ENCODE peak calls at places on chromosome 17, in eight cellular contexts. M is adipocyte, Q is cardiac muscle cell, X is transverse colon, O is heart left ventricle, R is DND-41, Z is OCI-LY7, H is neural progenitor cell. G is an unnamed sample.

GRCh38 chr17:50181601-50182345 is 16.0 kb downstream of the SGCA start:
- DNase-seq in M (peak; percentile 68), Q (no peak), X (no peak), O (no peak), R (no peak), Z (no peak), H (no peak), G (no peak)

GRCh38 chr17:79047291-79047920 is 23.4 kb downstream of the C1QTNF1 start:
- DNase-seq in M (no peak), Q (no peak), X (no peak), O (no peak), R (no peak), Z (no peak), H (no peak), G (no peak)

GRCh38 chr17:74190154-74190553 is 13.3 kb upstream of the RPL38 start:
- DNase-seq in M (peak; percentile 48), Q (no peak), X (no peak), O (no peak), R (no peak), Z (peak; percentile 68), H (peak; percentile 53), G (peak; percentile 52)

GRCh38 chr17:50267074-50267841 is 7.0 kb upstream of the TMEM92 start:
- DNase-seq in M (peak; percentile 65), Q (no peak), X (peak; percentile 4), O (no peak), R (no peak), Z (no peak), H (no peak), G (peak; percentile 59)

GRCh38 chr17:21199311-21199710 is 14.7 kb downstream of the TMEM11 start:
- DNase-seq in M (peak; percentile 42), Q (no peak), X (no peak), O (no peak), R (no peak), Z (no peak), H (peak; percentile 23), G (peak; percentile 69)

GRCh38 chr17:30375661-30376060 is 3.1 kb upstream of the CPD start:
- DNase-seq in M (peak; percentile 13), Q (no peak), X (no peak), O (no peak), R (no peak), Z (no peak), H (no peak), G (no peak)

GRCh38 chr17:77208217-77208808 is 67.5 kb downstream of the SEC14L1 start:
- DNase-seq in M (peak; percentile 84), Q (peak; percentile 92), X (no peak), O (peak; percentile 56), R (no peak), Z (no peak), H (peak; percentile 45), G (peak; percentile 68)

GRCh38 chr17:76940738-76941350 is 72.6 kb downstream of the MGAT5B start:
- DNase-seq in M (no peak), Q (no peak), X (no peak), O (no peak), R (no peak), Z (peak; percentile 58), H (peak; percentile 34), G (peak; percentile 97)

GRCh38 chr17:2050871-2051387 is 4.0 kb upstream of the HIC1 start:
- DNase-seq in M (peak; percentile 51), Q (peak; percentile 57), X (peak; percentile 37), O (peak; percentile 59), R (no peak), Z (no peak), H (peak; percentile 82), G (peak; percentile 77)

GRCh38 chr17:2053380-2054261 is 1.3 kb upstream of the HIC1 start:
- DNase-seq in M (peak; percentile 88), Q (peak; percentile 78), X (peak; percentile 77), O (peak; percentile 88), R (peak; percentile 65), Z (peak; percentile 77), H (peak; percentile 81), G (peak; percentile 95)

GRCh38 chr17:2050246-2050866 is 4.5 kb upstream of the HIC1 start:
- DNase-seq in M (peak; percentile 86), Q (peak; percentile 83), X (peak; percentile 68), O (peak; percentile 76), R (peak; percentile 77), Z (peak; percentile 37), H (peak; percentile 88), G (peak; percentile 92)

GRCh38 chr17:2049333-2050245 is 5.3 kb upstream of the HIC1 start:
- DNase-seq in M (peak; percentile 94), Q (peak; percentile 93), X (peak; percentile 90), O (peak; percentile 90), R (peak; percentile 90), Z (peak; percentile 46), H (peak; percentile 95), G (peak; percentile 95)

DNA sequence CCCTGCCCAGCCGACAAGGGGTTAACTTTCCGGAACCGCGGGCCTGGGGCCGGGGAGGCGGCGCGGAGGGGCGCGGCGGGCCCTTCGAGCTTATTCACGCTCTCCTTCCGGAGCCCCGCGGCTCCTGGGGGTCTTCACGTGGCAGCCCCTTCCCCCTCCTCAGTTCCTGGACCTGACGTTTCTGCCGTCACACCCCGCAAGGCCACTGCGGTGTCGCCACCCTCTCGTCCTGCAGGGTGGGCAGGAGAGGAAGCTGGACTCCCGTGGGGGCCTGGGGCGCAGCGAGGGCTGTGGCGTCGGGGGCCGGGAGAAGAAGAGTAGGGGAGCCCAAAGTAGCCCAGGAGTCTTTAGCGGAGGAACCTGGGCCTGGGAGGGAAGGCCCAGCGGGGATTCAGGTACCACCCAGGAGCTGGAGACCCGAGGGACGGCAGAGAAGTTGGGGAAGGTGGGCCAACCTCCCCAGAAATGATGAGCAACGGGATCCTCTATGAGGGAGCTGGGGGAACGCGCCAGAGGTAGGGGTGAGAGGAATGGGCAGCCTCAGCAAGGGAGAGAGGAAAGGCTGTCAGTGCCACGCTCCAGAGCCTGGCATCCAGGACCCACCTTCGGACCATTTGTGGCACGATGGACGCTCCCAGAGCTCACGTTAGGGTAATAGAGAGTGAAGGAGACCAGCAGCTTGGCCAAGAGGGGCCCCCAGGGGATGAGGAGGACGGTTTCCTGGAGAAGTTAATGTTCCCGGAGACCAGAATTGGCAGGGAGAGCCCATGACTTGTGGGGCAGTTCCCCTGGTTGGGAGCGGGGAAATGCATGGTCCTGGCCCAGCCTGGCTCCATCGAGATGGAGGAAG is 3.3 kb upstream of the HIC1 start:
- DNase-seq in M (no peak), Q (no peak), X (no peak), O (no peak), R (no peak), Z (no peak), H (no peak), G (peak; percentile 64)
- H3K4me3 ChIP-seq in M (no peak overlapping the region), Q (peak overlapping the region; percentile 75), X (peak overlapping the region; percentile 81), O (peak overlapping the region; percentile 90), R (no peak overlapping the region), Z (no peak overlapping the region), H (peak overlapping the region; percentile 56), G (no peak overlapping the region)

GRCh38 chr17:17832040-17832363 is 4.8 kb downstream of the SREBF1 start:
- DNase-seq in M (no peak), Q (peak; percentile 51), X (no peak), O (no peak), R (no peak), Z (no peak), H (no peak), G (no peak)

GRCh38 chr17:17830269-17830567 is 6.6 kb downstream of the SREBF1 start:
- DNase-seq in M (no peak), Q (no peak), X (no peak), O (no peak), R (no peak), Z (no peak), H (no peak), G (no peak)

GRCh38 chr17:17831208-17832039 is 5.4 kb downstream of the SREBF1 start:
- DNase-seq in M (no peak), Q (no peak), X (no peak), O (no peak), R (no peak), Z (no peak), H (no peak), G (no peak)

GRCh38 chr17:17827826-17828621 is 8.8 kb downstream of the SREBF1 start:
- DNase-seq in M (no peak), Q (no peak), X (no peak), O (no peak), R (no peak), Z (no peak), H (no peak), G (no peak)

DNA sequence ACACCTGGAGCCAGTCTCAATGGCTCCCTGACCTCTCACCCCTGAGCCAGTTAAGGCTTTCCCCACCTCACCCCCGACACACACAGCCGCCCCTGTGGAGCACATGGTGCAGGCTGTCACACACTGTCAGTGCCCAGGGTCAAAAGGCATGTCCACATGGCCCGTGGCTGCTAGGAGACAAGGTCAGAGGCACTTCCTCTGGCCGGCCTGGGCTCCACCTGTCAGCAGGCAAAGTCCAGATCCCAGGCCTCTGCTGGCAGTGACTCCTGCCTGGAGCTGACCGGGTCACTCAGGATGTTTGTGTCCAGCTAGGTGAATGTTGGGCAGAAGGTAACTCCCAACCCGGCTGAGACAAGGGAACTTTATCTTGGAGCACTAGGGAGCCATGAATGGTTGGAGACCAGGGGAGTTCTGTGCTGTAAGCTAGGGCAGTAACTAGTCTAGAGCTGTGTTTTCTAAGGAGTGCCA is 6.0 kb downstream of the SREBF1 start:
- DNase-seq in M (no peak), Q (peak; percentile 84), X (peak; percentile 66), O (no peak), R (no peak), Z (no peak), H (no peak), G (no peak)
- H3K4me1 ChIP-seq in M (peaks cover 38% of the 10 kb centered on the region), Q (peaks cover 29% of the 10 kb centered on the region), X (peaks cover 60% of the 10 kb centered on the region), O (peaks cover 59% of the 10 kb centered on the region), R (peaks cover 29% of the 10 kb centered on the region), Z (peaks cover 75% of the 10 kb centered on the region), H (peaks cover 6% of the 10 kb centered on the region), G (peaks cover 3% of the 10 kb centered on the region)

GRCh38 chr17:75249564-75249963 is 11.8 kb downstream of the GGA3 start:
- DNase-seq in M (no peak), Q (no peak), X (no peak), O (no peak), R (no peak), Z (no peak), H (no peak), G (no peak)
- H3K4me3 ChIP-seq in M (peak overlapping the region; percentile 75), Q (no peak overlapping the region), X (peak overlapping the region; percentile 23), O (no peak overlapping the region), R (no peak overlapping the region), Z (no peak overlapping the region), H (no peak overlapping the region), G (no peak overlapping the region)

GRCh38 chr17:27400991-27401390 is 55.3 kb upstream of the KSR1 start:
- DNase-seq in M (no peak), Q (no peak), X (no peak), O (no peak), R (no peak), Z (no peak), H (no peak), G (no peak)

GRCh38 chr17:27396045-27396444 is 60.2 kb upstream of the KSR1 start:
- DNase-seq in M (no peak), Q (no peak), X (no peak), O (no peak), R (no peak), Z (no peak), H (no peak), G (no peak)

GRCh38 chr17:27398691-27399090 is 57.6 kb upstream of the KSR1 start:
- DNase-seq in M (no peak), Q (no peak), X (no peak), O (no peak), R (no peak), Z (no peak), H (no peak), G (no peak)

DNA sequence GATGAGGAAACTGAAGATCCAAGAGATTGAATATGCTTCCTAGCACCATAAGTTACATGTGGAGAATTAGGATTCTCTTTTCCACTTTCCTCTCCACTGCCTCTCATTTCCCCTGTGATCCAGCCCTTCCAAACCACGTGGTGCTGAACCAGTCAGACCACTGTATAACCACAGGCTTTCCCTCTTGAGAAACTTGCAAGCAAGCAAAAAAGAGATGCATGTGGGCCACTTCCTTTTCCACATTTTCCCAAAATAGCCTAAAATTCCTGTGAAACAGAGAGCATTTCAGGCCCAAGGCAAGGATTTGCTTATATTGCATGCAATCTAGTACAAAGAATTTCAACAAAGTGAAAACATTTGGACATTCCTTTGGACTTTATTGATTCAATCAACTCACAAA is 59.3 kb upstream of the KSR1 start:
- DNase-seq in M (peak; percentile 72), Q (no peak), X (no peak), O (no peak), R (no peak), Z (no peak), H (no peak), G (no peak)
- H3K4me1 ChIP-seq in M (peaks cover 17% of the 10 kb centered on the region), Q (no peaks in the 10 kb centered on the region), X (no peaks in the 10 kb centered on the region), O (peaks cover 13% of the 10 kb centered on the region), R (no peaks in the 10 kb centered on the region), Z (no peaks in the 10 kb centered on the region), H (no peaks in the 10 kb centered on the region), G (no peaks in the 10 kb centered on the region)

G was measured in endodermal cell.